ENCODE peak calls at places on chromosome 19, in five cellular contexts. J, L, T, Y and D are unnamed samples.

GRCh38 chr19:46951236-46951986 is 68.2 kb upstream of the NPAS1 start:
- DNase-seq in J (no peak), L (no peak), T (peak; percentile 98), Y (peak; percentile 40), D (no peak)

GRCh38 chr19:2629491-2630351 is 72.8 kb downstream of the GNG7 start:
- DNase-seq in J (no peak), L (no peak), T (no peak), Y (no peak), D (peak; percentile 42)

GRCh38 chr19:18126097-18126496 is 26.9 kb upstream of the PIK3R2 start:
- DNase-seq in J (no peak), L (no peak), T (no peak), Y (no peak), D (no peak)

GRCh38 chr19:2032296-2032941 is 16.9 kb upstream of the BTBD2 start:
- DNase-seq in J (no peak), L (peak; percentile 84), T (peak; percentile 94), Y (peak; percentile 97), D (peak; percentile 95)

GRCh38 chr19:12293771-12294307 is 844 bp downstream of the ZNF44 start:
- DNase-seq in J (peak; percentile 50), L (peak; percentile 12), T (peak; percentile 94), Y (peak; percentile 49), D (peak; percentile 48)

GRCh38 chr19:5042556-5042955 is 73.6 kb downstream of the KDM4B start:
- DNase-seq in J (no peak), L (no peak), T (no peak), Y (no peak), D (no peak)

GRCh38 chr19:49057636-49058234 is at the start of gene CGB7:
- DNase-seq in J (peak; percentile 20), L (peak; percentile 16), T (peak; percentile 39), Y (peak; percentile 15), D (peak; percentile 17)

GRCh38 chr19:42529248-42529764 is 1.0 kb upstream of the CEACAM1 start:
- DNase-seq in J (peak; percentile 50), L (peak; percentile 12), T (peak; percentile 17), Y (peak; percentile 75), D (peak; percentile 23)

GRCh38 chr19:30733826-30734550 is 361.8 kb downstream of the ZNF536 start:
- DNase-seq in J (no peak), L (no peak), T (no peak), Y (peak; percentile 32), D (no peak)

GRCh38 chr19:42433503-42434260 is 6.5 kb upstream of the LIPE start:
- DNase-seq in J (peak; percentile 54), L (peak; percentile 65), T (peak; percentile 43), Y (peak; percentile 81), D (peak; percentile 72)